ENCODE peak calls at places on chromosomes 6 and 20, in eight cellular contexts. Q, O, H, E, Y, T, W and L are unnamed samples.

GRCh38 chr6:6927437-6928361 is 180.1 kb upstream of the RREB1 start:
- DNase-seq in E (no peak), Y (peak), W (peak), Q (no peak), T (no peak), H (peak), O (no peak), L (no peak)

GRCh38 chr20:4613718-4614620 is 107.7 kb upstream of the PRND start:
- DNase-seq in E (peak), O (peak), W (peak), H (no peak), T (peak), Q (peak), Y (peak), L (no peak)

GRCh38 chr20:34999021-34999451 is 43.4 kb downstream of the MYH7B start:
- DNase-seq in E (no peak), H (no peak), W (no peak), O (no peak), Q (no peak), Y (no peak), T (no peak), L (no peak)

GRCh38 chr6:54056105-54056504 is 55.1 kb upstream of the MLIP start:
- DNase-seq in Q (no peak), H (no peak), O (no peak), T (no peak), Y (no peak), W (no peak), E (no peak), L (no peak)

GRCh38 chr20:40960101-40960500 is 68.5 kb upstream of the TOP1 start:
- DNase-seq in E (no peak), O (no peak), H (no peak), Y (no peak), Q (no peak), W (no peak), T (no peak), L (no peak)

GRCh38 chr6:9192405-9192909 is 757.1 kb upstream of the SLC35B3 start:
- DNase-seq in Y (no peak), H (no peak), T (no peak), Q (no peak), W (no peak), E (no peak), O (no peak), L (no peak)

GRCh38 chr6:113219783-113220182 is 637.4 kb upstream of the MARCKS start:
- DNase-seq in W (no peak), O (no peak), T (no peak), H (no peak), Y (no peak), Q (no peak), E (no peak), L (no peak)

GRCh38 chr6:80543598-80544181 is 437.2 kb downstream of the BCKDHB start:
- DNase-seq in Q (peak), O (peak), E (no peak), T (peak), Y (no peak), H (no peak), W (no peak), L (peak)

GRCh38 chr6:119025793-119026192 is 52.7 kb downstream of the FAM184A start:
- DNase-seq in H (no peak), E (no peak), O (no peak), Q (no peak), W (no peak), Y (no peak), T (no peak), L (no peak)

GRCh38 chr6:108874470-108875160 is 26.4 kb downstream of the ARMC2 start:
- DNase-seq in Y (no peak), H (no peak), O (peak), Q (peak), T (peak), W (no peak), E (no peak), L (peak)

GRCh38 chr6:162416307-162416706 is 311.3 kb downstream of the PRKN start:
- DNase-seq in O (no peak), Y (no peak), T (no peak), H (no peak), Q (no peak), W (no peak), E (no peak), L (no peak)

GRCh38 chr20:56554869-56555268 is 21.8 kb downstream of the FAM209B start:
- DNase-seq in H (no peak), O (peak), Q (peak), W (peak), T (peak), Y (no peak), E (no peak), L (peak)

GRCh38 chr20:46058656-46059281 is 29.8 kb downstream of the SLC12A5 start:
- DNase-seq in Q (no peak), W (peak), H (peak), O (no peak), Y (no peak), E (no peak), T (no peak), L (no peak)

GRCh38 chr6:148779142-148779562 is 32.3 kb downstream of the UST start:
- DNase-seq in Q (no peak), W (no peak), E (no peak), T (peak), O (peak), Y (no peak), H (no peak), L (no peak)

GRCh38 chr20:436476-436875 is 25.9 kb downstream of the TBC1D20 start:
- DNase-seq in T (no peak), E (no peak), H (no peak), Q (no peak), W (no peak), Y (no peak), O (no peak), L (no peak)

GRCh38 chr6:90044833-90045337 is 150.6 kb downstream of the GJA10 start:
- DNase-seq in Q (peak), T (peak), H (no peak), W (no peak), E (no peak), Y (no peak), O (peak), L (peak)

GRCh38 chr6:74651948-74652347 is 553.9 kb downstream of the COL12A1 start:
- DNase-seq in Y (no peak), Q (no peak), W (no peak), H (no peak), T (peak), O (peak), E (no peak), L (peak)

GRCh38 chr20:15593061-15593460 is 980.2 kb downstream of the KIF16B start:
- DNase-seq in W (no peak), E (no peak), H (no peak), O (no peak), T (no peak), Q (no peak), Y (no peak), L (no peak)

GRCh38 chr6:64146094-64146493 is 510.5 kb downstream of the PHF3 start:
- DNase-seq in T (no peak), O (no peak), W (no peak), Y (no peak), H (no peak), Q (no peak), E (no peak), L (no peak)

GRCh38 chr6:33886673-33887144 is 82.9 kb upstream of the MLN start:
- DNase-seq in W (peak), Q (peak), E (no peak), T (peak), Y (peak), O (peak), H (no peak), L (peak)

GRCh38 chr6:20707166-20707485 is 172.9 kb downstream of the CDKAL1 start:
- DNase-seq in H (no peak), E (no peak), W (no peak), T (no peak), Y (no peak), Q (no peak), O (no peak), L (no peak)

GRCh38 chr6:144219056-144219685 is 66.0 kb upstream of the UTRN start:
- DNase-seq in H (no peak), Q (peak), W (peak), E (no peak), Y (no peak), O (peak), T (peak), L (peak)

GRCh38 chr6:111793711-111794111 is 79.5 kb downstream of the FYN start:
- DNase-seq in H (no peak), W (no peak), O (no peak), Q (no peak), T (no peak), E (no peak), Y (no peak), L (no peak)

GRCh38 chr6:95503568-95503967 is 73.8 kb upstream of the MANEA start:
- DNase-seq in T (no peak), Y (no peak), Q (no peak), H (no peak), E (no peak), O (no peak), W (no peak), L (no peak)

GRCh38 chr20:5181492-5181891 is 54.7 kb downstream of the CDS2 start:
- DNase-seq in H (no peak), T (no peak), O (no peak), E (no peak), W (no peak), Y (no peak), Q (no peak), L (no peak)

GRCh38 chr6:16902520-16902919 is 141.3 kb upstream of the ATXN1 start:
- DNase-seq in Q (no peak), Y (no peak), O (no peak), W (no peak), T (no peak), H (no peak), E (no peak), L (no peak)

GRCh38 chr6:47655719-47656595 is 42.4 kb upstream of the ADGRF4 start:
- DNase-seq in T (no peak), E (no peak), Y (no peak), H (no peak), Q (peak), W (peak), O (no peak), L (no peak)

GRCh38 chr6:117547688-117548621 is 54.4 kb downstream of the GOPC start:
- DNase-seq in Y (peak), E (peak), Q (peak), H (peak), W (no peak), O (peak), T (peak), L (no peak)

GRCh38 chr20:63873477-63873971 is 8.5 kb downstream of the TPD52L2 start:
- DNase-seq in O (peak), W (no peak), E (no peak), H (peak), T (peak), Q (peak), Y (no peak), L (peak)

GRCh38 chr20:25399038-25399430 is 8.4 kb upstream of the ABHD12 start:
- DNase-seq in Q (peak), E (no peak), H (no peak), T (peak), W (peak), O (peak), Y (no peak), L (peak)

GRCh38 chr20:5171074-5171789 is 44.4 kb downstream of the CDS2 start:
- DNase-seq in H (no peak), T (no peak), Y (peak), W (peak), Q (peak), E (no peak), O (peak), L (no peak)

GRCh38 chr20:12970372-12970821 is 38.4 kb upstream of the SPTLC3 start:
- DNase-seq in E (no peak), O (peak), Y (no peak), Q (peak), H (no peak), T (peak), W (peak), L (peak)

GRCh38 chr6:85669735-85670194 is 27.1 kb upstream of the SYNCRIP start:
- DNase-seq in Y (no peak), W (no peak), T (peak), E (no peak), H (no peak), Q (peak), O (peak), L (no peak)

GRCh38 chr6:34052918-34053608 is 92.8 kb downstream of the GRM4 start:
- DNase-seq in Q (no peak), H (no peak), Y (no peak), W (no peak), E (no peak), O (no peak), T (no peak), L (no peak)

GRCh38 chr20:51446656-51447055 is 95.9 kb downstream of the NFATC2 start:
- DNase-seq in H (no peak), W (no peak), Y (no peak), Q (peak), O (peak), E (no peak), T (peak), L (no peak)

GRCh38 chr6:16129623-16130243 is 847 bp downstream of the MYLIP start:
- DNase-seq in E (no peak), T (no peak), O (peak), Q (peak), Y (peak), H (peak), W (peak), L (no peak)

GRCh38 chr6:146770965-146771735 is 172.4 kb downstream of the ADGB start:
- DNase-seq in Q (no peak), E (no peak), Y (peak), O (no peak), H (peak), W (no peak), T (peak), L (no peak)

GRCh38 chr20:20824924-20825584 is 112.6 kb upstream of the RALGAPA2 start:
- DNase-seq in H (peak), E (no peak), O (peak), Q (peak), W (peak), Y (peak), T (peak), L (no peak)

GRCh38 chr20:10679269-10679668 is 5.5 kb upstream of the JAG1 start:
- DNase-seq in W (no peak), Q (no peak), T (no peak), Y (no peak), O (no peak), E (no peak), H (no peak), L (no peak)

DNA sequence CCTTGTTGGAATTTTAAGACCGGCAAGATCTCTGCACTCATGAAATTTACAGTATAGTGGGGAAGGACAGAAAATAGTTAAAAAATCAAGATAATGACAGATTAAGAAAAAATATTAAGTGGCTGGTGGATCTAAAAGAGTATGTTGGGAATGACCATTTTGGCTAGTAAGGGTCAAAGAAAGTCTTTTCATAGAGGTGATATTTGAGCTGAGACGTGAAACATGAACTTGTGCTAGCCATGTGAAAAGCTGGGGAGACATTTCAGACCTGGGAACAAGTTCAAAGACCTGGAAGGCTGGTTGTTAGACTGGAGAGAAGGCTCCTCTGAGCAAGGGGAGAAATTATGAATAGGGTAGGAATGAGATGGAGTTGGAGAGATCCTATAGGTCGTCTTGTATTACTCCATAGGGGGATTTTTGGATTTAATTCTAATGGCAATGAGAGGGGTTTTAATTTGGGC is 4.7 kb downstream of the BICRAL start:
- DNase-seq in O (no peak), Q (no peak), H (no peak), E (no peak), W (no peak), T (no peak), Y (no peak), L (no peak)
- TF ChIP-seq CTCF in O (no peak), Q (no peak), H (no peak), E (no peak), W (no peak), T (no peak), Y (no peak), L (no peak)

DNA sequence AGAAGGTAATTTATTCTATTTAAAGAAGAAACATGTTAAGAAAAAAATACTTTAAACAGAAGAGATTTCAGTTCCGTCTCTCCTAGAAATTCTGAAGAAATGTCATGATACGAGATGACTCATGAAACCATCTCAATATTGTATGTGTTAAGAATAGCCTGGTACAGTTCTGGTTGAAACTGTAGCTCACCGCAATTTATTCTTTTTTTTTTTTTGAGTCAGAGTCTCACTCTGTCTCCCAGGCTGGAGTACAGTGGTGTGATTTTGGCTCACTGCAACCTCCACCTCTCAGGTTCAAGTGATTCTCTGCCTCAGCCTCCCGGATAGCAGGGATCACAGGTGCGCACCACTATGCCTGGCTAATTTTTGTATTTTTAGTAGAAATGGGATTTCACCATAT is 103.3 kb downstream of the ARHGAP18 start:
- DNase-seq in Y (no peak), E (no peak), T (peak), H (no peak), O (peak), W (no peak), Q (peak), L (no peak)
- H3K4me3 ChIP-seq in Y (no peak), E (no peak), T (no peak), H (no peak), O (no peak), W (no peak), Q (no peak), L (no peak)

GRCh38 chr6:88982720-88983119 is 19.3 kb upstream of the RNGTT start:
- DNase-seq in Y (no peak), W (peak), E (no peak), Q (peak), H (no peak), O (peak), T (peak), L (peak)

GRCh38 chr6:88984152-88984551 is 20.7 kb upstream of the RNGTT start:
- DNase-seq in H (no peak), T (no peak), Y (no peak), O (no peak), Q (no peak), W (no peak), E (no peak), L (no peak)

GRCh38 chr6:88987922-88988321 is 24.5 kb upstream of the RNGTT start:
- DNase-seq in Q (no peak), T (no peak), W (no peak), O (no peak), Y (no peak), E (no peak), H (no peak), L (no peak)

GRCh38 chr6:88985901-88986300 is 22.5 kb upstream of the RNGTT start:
- DNase-seq in E (no peak), Y (no peak), W (no peak), O (no peak), T (no peak), Q (no peak), H (no peak), L (no peak)

GRCh38 chr6:88983532-88983931 is 20.1 kb upstream of the RNGTT start:
- DNase-seq in E (no peak), H (no peak), T (peak), O (peak), W (peak), Y (no peak), Q (peak), L (no peak)
- TF ChIP-seq CTCF in E (peak), H (peak), T (peak), O (peak), W (peak), Y (peak), Q (peak), L (peak)

GRCh38 chr6:170162011-170162770 is 128.7 kb downstream of the DLL1 start:
- DNase-seq in O (no peak), Y (no peak), H (peak), T (no peak), E (no peak), Q (no peak), W (no peak), L (no peak)

GRCh38 chr6:170160628-170161611 is 130.0 kb downstream of the DLL1 start:
- DNase-seq in E (no peak), Q (no peak), T (no peak), H (no peak), Y (no peak), O (no peak), W (no peak), L (no peak)

GRCh38 chr6:170158296-170159039 is 132.4 kb downstream of the DLL1 start:
- DNase-seq in O (no peak), Y (no peak), W (no peak), E (no peak), H (peak), Q (no peak), T (no peak), L (no peak)

GRCh38 chr6:170159040-170159965 is 131.6 kb downstream of the DLL1 start:
- DNase-seq in Y (no peak), W (no peak), O (no peak), H (peak), E (no peak), Q (no peak), T (no peak), L (no peak)

DNA sequence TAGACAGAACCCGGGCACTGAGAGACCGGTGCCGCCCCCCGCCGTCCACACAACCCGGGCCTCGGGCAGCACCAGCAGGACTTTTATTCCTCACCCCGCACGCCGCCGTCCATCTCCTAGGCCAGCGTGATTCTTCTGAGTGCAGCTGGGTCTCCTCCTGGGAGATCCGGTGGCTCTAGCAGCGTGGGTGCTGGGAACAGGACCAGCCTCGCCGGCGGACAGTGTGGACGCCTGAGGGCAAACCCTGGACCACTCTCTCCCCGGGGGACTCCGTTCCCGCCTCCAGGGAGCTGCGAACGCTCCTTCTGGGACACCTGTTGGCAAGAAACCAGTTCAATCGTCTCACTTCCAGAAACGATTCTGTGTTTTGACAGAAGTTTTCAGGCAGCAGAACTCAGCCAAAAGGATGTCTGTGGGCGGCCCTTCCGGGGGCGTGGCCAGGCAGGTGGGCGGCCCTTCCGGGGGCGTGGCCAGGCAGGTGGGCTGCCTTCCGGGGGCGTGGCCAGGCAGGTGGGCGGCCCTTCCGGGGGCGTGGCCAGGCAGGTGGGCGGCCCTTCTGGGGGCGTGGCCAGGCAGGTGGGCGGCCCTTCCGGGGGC is 130.7 kb downstream of the DLL1 start:
- DNase-seq in T (no peak), E (no peak), W (no peak), O (no peak), Y (no peak), H (peak), Q (no peak), L (no peak)
- H3K4me3 ChIP-seq in T (no peak), E (no peak), W (no peak), O (no peak), Y (no peak), H (no peak), Q (no peak), L (no peak)

GRCh38 chr6:136037885-136038460 is 186.5 kb downstream of the PDE7B start:
- DNase-seq in O (peak), W (peak), T (peak), Y (peak), Q (peak), H (no peak), E (no peak), L (peak)
- TF ChIP-seq CTCF in O (peak), W (peak), T (peak), Y (peak), Q (peak), H (peak), E (no peak), L (peak)

GRCh38 chr6:134318396-134319281 is 727 bp upstream of the SGK1 start:
- DNase-seq in W (no peak), Y (no peak), H (no peak), Q (no peak), E (no peak), O (no peak), T (no peak), L (no peak)

GRCh38 chr6:134316733-134317431 is 1.0 kb downstream of the SGK1 start:
- DNase-seq in H (no peak), Q (no peak), W (no peak), O (no peak), E (no peak), Y (no peak), T (no peak), L (no peak)

GRCh38 chr6:134315974-134316391 is 1.9 kb downstream of the SGK1 start:
- DNase-seq in Q (no peak), T (no peak), E (no peak), O (peak), Y (no peak), W (no peak), H (no peak), L (no peak)

GRCh38 chr6:134315189-134315588 is 2.7 kb downstream of the SGK1 start:
- DNase-seq in Q (no peak), W (no peak), O (no peak), T (no peak), H (no peak), Y (no peak), E (no peak), L (no peak)

GRCh38 chr6:134317471-134318131 is at the start of gene SGK1:
- DNase-seq in O (peak), W (peak), E (no peak), Y (no peak), Q (peak), T (peak), H (no peak), L (no peak)
- H3K4me3 ChIP-seq in O (peak), W (peak), E (peak), Y (peak), Q (peak), T (peak), H (peak), L (peak)

GRCh38 chr20:50399917-50400704 is 110.1 kb upstream of the PTPN1 start:
- DNase-seq in Y (no peak), O (peak), T (no peak), E (no peak), Q (no peak), W (no peak), H (peak), L (no peak)
- TF ChIP-seq CTCF in Y (peak), O (peak), T (no peak), E (no peak), Q (peak), W (no peak), H (no peak), L (no peak)